ENCODE peak calls at places on chromosome 2, in seven cellular contexts. One of them, this sample, is unnamed.

GRCh38 chr2:854460-854859 is 96.2 kb upstream of the SNTG2 start:
- DNase-seq in BE2C: peak
- DNase-seq in activated CD8-positive, alpha-beta memory T cell treated with anti-CD3 and anti-CD28 coated beads, Interleukin-2, amount 10 ng/mL, durations not matched to agents 7 days and 5 days: peak
- DNase-seq in HFFc6: no peak
- DNase-seq in substantia nigra: no peak
- DNase-seq in foreskin fibroblast: no peak
- DNase-seq in NCI-H1092: peak
- DNase-seq in this sample: no peak

GRCh38 chr2:216909541-216910175 is 49.8 kb upstream of the TNP1 start:
- DNase-seq in BE2C: no peak
- DNase-seq in activated CD8-positive, alpha-beta memory T cell treated with anti-CD3 and anti-CD28 coated beads, Interleukin-2, amount 10 ng/mL, durations not matched to agents 7 days and 5 days: no peak
- DNase-seq in HFFc6: no peak
- DNase-seq in substantia nigra: no peak
- DNase-seq in foreskin fibroblast: no peak
- DNase-seq in NCI-H1092: peak
- DNase-seq in this sample: no peak

GRCh38 chr2:127704641-127705243 is 3.4 kb downstream of the SFT2D3 start:
- DNase-seq in BE2C: no peak
- DNase-seq in activated CD8-positive, alpha-beta memory T cell treated with anti-CD3 and anti-CD28 coated beads, Interleukin-2, amount 10 ng/mL, durations not matched to agents 7 days and 5 days: no peak
- DNase-seq in HFFc6: no peak
- DNase-seq in substantia nigra: no peak
- DNase-seq in foreskin fibroblast: no peak
- DNase-seq in NCI-H1092: no peak
- DNase-seq in this sample: no peak

GRCh38 chr2:191604154-191604553 is 73.8 kb upstream of the NABP1 start:
- DNase-seq in BE2C: no peak
- DNase-seq in activated CD8-positive, alpha-beta memory T cell treated with anti-CD3 and anti-CD28 coated beads, Interleukin-2, amount 10 ng/mL, durations not matched to agents 7 days and 5 days: no peak
- DNase-seq in HFFc6: no peak
- DNase-seq in substantia nigra: no peak
- DNase-seq in foreskin fibroblast: no peak
- DNase-seq in NCI-H1092: no peak
- DNase-seq in this sample: no peak

GRCh38 chr2:96325038-96325883 is at the start of gene ITPRIPL1:
- DNase-seq in BE2C: peak
- DNase-seq in activated CD8-positive, alpha-beta memory T cell treated with anti-CD3 and anti-CD28 coated beads, Interleukin-2, amount 10 ng/mL, durations not matched to agents 7 days and 5 days: peak
- DNase-seq in HFFc6: no peak
- DNase-seq in substantia nigra: no peak
- DNase-seq in foreskin fibroblast: no peak
- DNase-seq in NCI-H1092: no peak
- DNase-seq in this sample: no peak

GRCh38 chr2:15939854-15940660 is at the start of gene MYCN:
- DNase-seq in BE2C: peak
- DNase-seq in activated CD8-positive, alpha-beta memory T cell treated with anti-CD3 and anti-CD28 coated beads, Interleukin-2, amount 10 ng/mL, durations not matched to agents 7 days and 5 days: no peak
- DNase-seq in HFFc6: no peak
- DNase-seq in substantia nigra: peak
- DNase-seq in foreskin fibroblast: no peak
- DNase-seq in NCI-H1092: peak
- DNase-seq in this sample: peak

GRCh38 chr2:28616618-28617017 is 120.8 kb downstream of the PLB1 start:
- DNase-seq in BE2C: no peak
- DNase-seq in activated CD8-positive, alpha-beta memory T cell treated with anti-CD3 and anti-CD28 coated beads, Interleukin-2, amount 10 ng/mL, durations not matched to agents 7 days and 5 days: no peak
- DNase-seq in HFFc6: no peak
- DNase-seq in substantia nigra: no peak
- DNase-seq in foreskin fibroblast: no peak
- DNase-seq in NCI-H1092: no peak
- DNase-seq in this sample: no peak

GRCh38 chr2:216142540-216142939 is 33.4 kb downstream of the XRCC5 start:
- DNase-seq in BE2C: no peak
- DNase-seq in activated CD8-positive, alpha-beta memory T cell treated with anti-CD3 and anti-CD28 coated beads, Interleukin-2, amount 10 ng/mL, durations not matched to agents 7 days and 5 days: peak
- DNase-seq in HFFc6: peak
- DNase-seq in substantia nigra: no peak
- DNase-seq in foreskin fibroblast: peak
- DNase-seq in NCI-H1092: no peak
- DNase-seq in this sample: no peak

GRCh38 chr2:25539141-25539540 is 134.2 kb downstream of the DTNB start:
- DNase-seq in BE2C: no peak
- DNase-seq in activated CD8-positive, alpha-beta memory T cell treated with anti-CD3 and anti-CD28 coated beads, Interleukin-2, amount 10 ng/mL, durations not matched to agents 7 days and 5 days: no peak
- DNase-seq in HFFc6: no peak
- DNase-seq in substantia nigra: no peak
- DNase-seq in foreskin fibroblast: no peak
- DNase-seq in NCI-H1092: no peak
- DNase-seq in this sample: no peak

GRCh38 chr2:7691961-7692656 is 774.9 kb downstream of the RNF144A start:
- DNase-seq in BE2C: no peak
- DNase-seq in activated CD8-positive, alpha-beta memory T cell treated with anti-CD3 and anti-CD28 coated beads, Interleukin-2, amount 10 ng/mL, durations not matched to agents 7 days and 5 days: no peak
- DNase-seq in HFFc6: peak
- DNase-seq in substantia nigra: no peak
- DNase-seq in foreskin fibroblast: no peak
- DNase-seq in NCI-H1092: no peak
- DNase-seq in this sample: no peak

GRCh38 chr2:119073213-119073612 is 85.3 kb downstream of the C1QL2 start:
- DNase-seq in BE2C: no peak
- DNase-seq in activated CD8-positive, alpha-beta memory T cell treated with anti-CD3 and anti-CD28 coated beads, Interleukin-2, amount 10 ng/mL, durations not matched to agents 7 days and 5 days: no peak
- DNase-seq in HFFc6: no peak
- DNase-seq in substantia nigra: no peak
- DNase-seq in foreskin fibroblast: no peak
- DNase-seq in NCI-H1092: no peak
- DNase-seq in this sample: no peak

GRCh38 chr2:147623328-147623727 is 221.5 kb upstream of the ACVR2A start:
- DNase-seq in BE2C: no peak
- DNase-seq in activated CD8-positive, alpha-beta memory T cell treated with anti-CD3 and anti-CD28 coated beads, Interleukin-2, amount 10 ng/mL, durations not matched to agents 7 days and 5 days: no peak
- DNase-seq in HFFc6: no peak
- DNase-seq in substantia nigra: no peak
- DNase-seq in foreskin fibroblast: no peak
- DNase-seq in NCI-H1092: no peak
- DNase-seq in this sample: no peak

GRCh38 chr2:196729418-196729817 is 70.1 kb downstream of the GTF3C3 start:
- DNase-seq in BE2C: no peak
- DNase-seq in activated CD8-positive, alpha-beta memory T cell treated with anti-CD3 and anti-CD28 coated beads, Interleukin-2, amount 10 ng/mL, durations not matched to agents 7 days and 5 days: no peak
- DNase-seq in HFFc6: no peak
- DNase-seq in substantia nigra: no peak
- DNase-seq in foreskin fibroblast: no peak
- DNase-seq in NCI-H1092: no peak
- DNase-seq in this sample: no peak

This sample was measured in amygdala.